ENCODE peak calls at places on chromosomes 12 and 14, in four cellular contexts. B is transverse colon, W is GM06990, C is tibial artery. P is an unnamed sample.

GRCh38 chr12:9047105-9047504 is 57.8 kb downstream of the KLRG1 start:
- DNase-seq in B (no peak), W (no peak), C (no peak), P (no peak)

GRCh38 chr12:66516133-66516532 is 162.7 kb downstream of the GRIP1 start:
- DNase-seq in B (no peak), W (no peak), C (no peak), P (no peak)

GRCh38 chr12:68118096-68118755 is 41.3 kb downstream of the IFNG start:
- DNase-seq in B (no peak), W (no peak), C (no peak), P (no peak)

GRCh38 chr12:50740307-50740706 is 23.6 kb upstream of the ATF1 start:
- DNase-seq in B (no peak), W (no peak), C (no peak), P (no peak)

GRCh38 chr12:31231611-31232360 is 94.2 kb downstream of the SINHCAF start:
- DNase-seq in B (no peak), W (no peak), C (no peak), P (no peak)

GRCh38 chr12:108567388-108567787 is 5.0 kb downstream of the ISCU start:
- DNase-seq in B (no peak), W (no peak), C (peak; percentile 21), P (no peak)

GRCh38 chr14:58666737-58667136 is 29.0 kb downstream of the DACT1 start:
- DNase-seq in B (no peak), W (no peak), C (no peak), P (no peak)

GRCh38 chr14:22767323-22767589 is 768 bp downstream of the OXA1L start:
- DNase-seq in B (no peak), W (no peak), C (no peak), P (no peak)

GRCh38 chr12:123115409-123116111 is 35.3 kb downstream of the PITPNM2 start:
- DNase-seq in B (peak; percentile 39), W (peak; percentile 29), C (peak; percentile 89), P (peak; percentile 55)

GRCh38 chr14:104284107-104284592 is 145.8 kb downstream of the KIF26A start:
- DNase-seq in B (no peak), W (no peak), C (peak; percentile 28), P (no peak)

GRCh38 chr12:118964988-118965387 is 16.4 kb upstream of the SRRM4 start:
- DNase-seq in B (no peak), W (no peak), C (no peak), P (no peak)

GRCh38 chr14:94540031-94540794 is 21.0 kb upstream of the SERPINA4 start:
- DNase-seq in B (no peak), W (no peak), C (peak; percentile 44), P (no peak)
- TF ChIP-seq CTCF in B (no peak), W (no peak), C (no peak), P (no peak)

GRCh38 chr12:79769860-79770485 is 79.2 kb upstream of the PAWR start:
- DNase-seq in B (no peak), W (no peak), C (no peak), P (no peak)

GRCh38 chr12:79773896-79774295 is 83.1 kb upstream of the PAWR start:
- DNase-seq in B (no peak), W (no peak), C (no peak), P (no peak)

GRCh38 chr12:79765157-79765556 is 74.4 kb upstream of the PAWR start:
- DNase-seq in B (no peak), W (no peak), C (no peak), P (no peak)

GRCh38 chr12:79766705-79767464 is 76.1 kb upstream of the PAWR start:
- DNase-seq in B (no peak), W (no peak), C (no peak), P (no peak)

GRCh38 chr12:79769189-79769859 is 78.6 kb upstream of the PAWR start:
- DNase-seq in B (no peak), W (no peak), C (no peak), P (no peak)
- TF ChIP-seq CTCF in B (no peak), W (no peak), C (no peak), P (no peak)

GRCh38 chr12:26701604-26702215 is 131.3 kb downstream of the ITPR2 start:
- DNase-seq in B (no peak), W (no peak), C (no peak), P (no peak)
- TF ChIP-seq CTCF in B (peak; percentile 54), W (peak; percentile 41), C (peak; percentile 50), P (peak; percentile 45)

GRCh38 chr12:57734586-57734985 is 4.0 kb downstream of the AGAP2 start:
- DNase-seq in B (no peak), W (no peak), C (no peak), P (no peak)

GRCh38 chr12:57735198-57735855 is 3.2 kb downstream of the AGAP2 start:
- DNase-seq in B (no peak), W (no peak), C (no peak), P (no peak)

GRCh38 chr12:57737467-57738141 is 938 bp downstream of the AGAP2 start:
- DNase-seq in B (no peak), W (no peak), C (no peak), P (no peak)

GRCh38 chr12:57736743-57737466 is 1.6 kb downstream of the AGAP2 start:
- DNase-seq in B (no peak), W (no peak), C (no peak), P (no peak)

GRCh38 chr12:57735952-57736742 is 2.4 kb downstream of the AGAP2 start:
- DNase-seq in B (no peak), W (no peak), C (no peak), P (no peak)
- TF ChIP-seq CTCF in B (no peak), W (no peak), C (no peak), P (no peak)

DNA sequence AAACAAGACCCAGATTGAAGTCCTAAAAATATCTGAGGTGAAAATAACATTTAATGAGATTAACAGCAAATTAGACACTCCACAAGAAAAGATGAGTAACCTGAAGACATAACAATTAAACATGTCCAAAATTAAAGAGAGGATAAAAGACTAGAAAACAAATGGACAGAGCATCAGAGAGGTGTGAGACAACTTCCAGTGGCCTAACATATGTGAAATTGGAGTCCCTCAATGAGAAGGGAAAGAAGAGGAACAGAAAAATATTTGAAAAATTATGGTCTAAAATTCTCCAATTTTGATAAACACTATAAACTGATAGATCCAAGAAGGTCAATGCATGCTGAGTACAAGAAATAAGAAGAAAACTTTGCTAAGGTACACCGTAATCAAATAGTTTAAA is 151.9 kb downstream of the KITLG start:
- DNase-seq in B (no peak), W (no peak), C (no peak), P (no peak)
- TF ChIP-seq CTCF in B (no peak), W (no peak), C (no peak), P (no peak)

GRCh38 chr14:48690349-48690748 is 895.8 kb downstream of the RPS29 start:
- DNase-seq in B (no peak), W (no peak), C (no peak), P (no peak)
- TF ChIP-seq CTCF in B (no peak), W (no peak), C (no peak), P (peak; percentile 29)

DNA sequence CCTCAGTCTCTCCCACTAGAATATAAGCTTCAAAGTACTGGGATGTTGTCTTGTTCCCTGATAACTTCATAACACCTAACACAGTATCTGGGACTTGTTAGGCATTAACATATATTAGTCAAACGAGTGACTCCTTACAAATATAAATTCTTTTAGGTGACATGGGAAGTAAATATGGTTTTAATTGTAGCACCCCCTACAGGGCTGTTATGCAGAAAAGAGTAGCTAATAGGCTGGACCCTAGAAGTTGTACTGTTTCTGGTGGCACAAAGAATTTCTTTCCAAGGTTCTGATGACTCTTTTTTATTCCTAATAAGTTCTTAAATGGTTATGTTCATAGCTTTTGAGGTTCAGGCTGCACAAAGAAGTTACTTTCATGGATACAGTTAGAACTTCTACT is 29.8 kb downstream of the GPATCH2L start:
- DNase-seq in B (no peak), W (no peak), C (no peak), P (no peak)
- TF ChIP-seq CTCF in B (peak; percentile 14), W (peak; percentile 25), C (no peak), P (peak; percentile 29)

GRCh38 chr12:121712462-121713256 is at the start of gene TMEM120B:
- DNase-seq in B (peak; percentile 88), W (peak; percentile 86), C (peak; percentile 93), P (peak; percentile 95)
- TF ChIP-seq CTCF in B (no peak), W (peak; percentile 28), C (no peak), P (peak; percentile 18)

GRCh38 chr12:11031307-11031706 is at the start of gene TAS2R31:
- DNase-seq in B (no peak), W (no peak), C (no peak), P (no peak)

GRCh38 chr12:11023387-11023786 is 967 bp upstream of the TAS2R19 start:
- DNase-seq in B (no peak), W (no peak), C (no peak), P (no peak)

GRCh38 chr12:11022520-11022919 is at the start of gene TAS2R19:
- DNase-seq in B (no peak), W (no peak), C (no peak), P (no peak)

DNA sequence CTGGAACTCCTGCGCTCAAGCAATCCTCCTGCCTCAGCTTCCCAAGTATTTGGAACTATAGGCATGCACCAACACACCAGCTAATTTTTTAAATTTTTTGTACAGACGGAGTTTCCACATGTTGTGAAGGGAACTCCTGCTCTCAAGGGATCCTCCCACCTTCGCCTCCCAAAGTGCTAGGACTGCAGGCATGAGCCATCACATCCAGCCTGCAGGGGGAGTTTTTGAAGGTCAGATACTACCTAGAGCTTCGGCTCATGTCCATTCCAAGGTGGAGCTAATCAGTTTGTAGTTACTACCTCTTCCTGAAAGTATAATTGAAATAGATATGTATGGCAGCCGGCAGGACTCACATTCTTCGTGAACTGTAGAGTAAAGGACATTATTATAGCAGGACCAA is 3.7 kb upstream of the TAS2R19 start:
- DNase-seq in B (no peak), W (no peak), C (no peak), P (no peak)
- TF ChIP-seq CTCF in B (no peak), W (no peak), C (no peak), P (no peak)